ENCODE peak calls at places on chromosomes 5 and 9, in four cellular contexts. One of them, this sample, is unnamed.

GRCh38 chr5:140362311-140362710 is 2.3 kb downstream of the SLC4A9 start:
- DNase-seq in HEK293T: no peak
- DNase-seq in HTR-8/SVneo: no peak
- DNase-seq in activated CD4-positive, CD25-positive, alpha-beta regulatory T cell: no peak
- DNase-seq in this sample: peak; percentile 75

GRCh38 chr9:117250610-117251215 is 164.1 kb downstream of the ASTN2 start:
- DNase-seq in HEK293T: no peak
- DNase-seq in HTR-8/SVneo: no peak
- DNase-seq in activated CD4-positive, CD25-positive, alpha-beta regulatory T cell: no peak
- DNase-seq in this sample: no peak

GRCh38 chr5:1883120-1883924 is 597 bp upstream of the IRX4 start:
- DNase-seq in HEK293T: peak; percentile 73
- DNase-seq in HTR-8/SVneo: peak; percentile 45
- DNase-seq in activated CD4-positive, CD25-positive, alpha-beta regulatory T cell: no peak
- DNase-seq in this sample: peak; percentile 81

GRCh38 chr9:38706493-38706892 is 13.4 kb downstream of the FAM240B start:
- DNase-seq in HEK293T: no peak
- DNase-seq in HTR-8/SVneo: no peak
- DNase-seq in activated CD4-positive, CD25-positive, alpha-beta regulatory T cell: no peak
- DNase-seq in this sample: no peak

GRCh38 chr9:87375397-87376073 is 122.1 kb upstream of the DAPK1 start:
- DNase-seq in HEK293T: no peak
- DNase-seq in HTR-8/SVneo: no peak
- DNase-seq in activated CD4-positive, CD25-positive, alpha-beta regulatory T cell: no peak
- DNase-seq in this sample: no peak

GRCh38 chr5:170254056-170254455 is 21.3 kb downstream of the C5orf58 start:
- DNase-seq in HEK293T: no peak
- DNase-seq in HTR-8/SVneo: no peak
- DNase-seq in activated CD4-positive, CD25-positive, alpha-beta regulatory T cell: peak; percentile 51
- DNase-seq in this sample: no peak

GRCh38 chr5:176737746-176738699 is 72.3 kb upstream of the UNC5A start:
- DNase-seq in HEK293T: no peak
- DNase-seq in HTR-8/SVneo: no peak
- DNase-seq in activated CD4-positive, CD25-positive, alpha-beta regulatory T cell: no peak
- DNase-seq in this sample: peak; percentile 70

GRCh38 chr9:113011911-113012381 is at the start of gene ZNF883:
- DNase-seq in HEK293T: peak; percentile 44
- DNase-seq in HTR-8/SVneo: no peak
- DNase-seq in activated CD4-positive, CD25-positive, alpha-beta regulatory T cell: no peak
- DNase-seq in this sample: no peak

GRCh38 chr5:130923543-130924159 is 241.4 kb downstream of the HINT1 start:
- DNase-seq in HEK293T: no peak
- DNase-seq in HTR-8/SVneo: no peak
- DNase-seq in activated CD4-positive, CD25-positive, alpha-beta regulatory T cell: no peak
- DNase-seq in this sample: no peak

GRCh38 chr5:80569961-80570786 is at the start of gene ANKRD34B:
- DNase-seq in HEK293T: peak; percentile 72
- DNase-seq in HTR-8/SVneo: peak; percentile 31
- DNase-seq in activated CD4-positive, CD25-positive, alpha-beta regulatory T cell: no peak
- DNase-seq in this sample: no peak

GRCh38 chr5:95822408-95823240 is at the start of gene GLRX:
- DNase-seq in HEK293T: peak; percentile 65
- DNase-seq in HTR-8/SVneo: peak; percentile 80
- DNase-seq in activated CD4-positive, CD25-positive, alpha-beta regulatory T cell: peak; percentile 8
- DNase-seq in this sample: no peak

GRCh38 chr9:91348191-91348790 is 13.4 kb downstream of the AUH start:
- DNase-seq in HEK293T: no peak
- DNase-seq in HTR-8/SVneo: no peak
- DNase-seq in activated CD4-positive, CD25-positive, alpha-beta regulatory T cell: no peak
- DNase-seq in this sample: no peak

GRCh38 chr9:137757613-137758029 is 120.0 kb upstream of the CACNA1B start:
- DNase-seq in HEK293T: no peak
- DNase-seq in HTR-8/SVneo: peak; percentile 49
- DNase-seq in activated CD4-positive, CD25-positive, alpha-beta regulatory T cell: no peak
- DNase-seq in this sample: no peak

This sample was measured in chondrocyte.